ENCODE peak calls at places on chromosomes 2 and 18, in five cellular contexts. V is HCT116, T is foreskin fibroblast, S is left ventricle myocardium inferior, O is endothelial cell. F is an unnamed sample.

GRCh38 chr18:3454365-3455089 is 4.6 kb downstream of the TGIF1 start:
- DNase-seq in V (no peak), T (peak), S (no peak), O (peak), F (no peak)

GRCh38 chr2:71879509-71880184 is 268.0 kb downstream of the CYP26B1 start:
- DNase-seq in V (no peak), T (no peak), S (no peak), O (no peak), F (no peak)

GRCh38 chr2:75113217-75113616 is 86.1 kb downstream of the TACR1 start:
- DNase-seq in V (no peak), T (no peak), S (no peak), O (no peak), F (no peak)

GRCh38 chr2:10497797-10498251 is 49.7 kb upstream of the ODC1 start:
- DNase-seq in V (peak), T (peak), S (peak), O (no peak), F (no peak)

GRCh38 chr2:134927195-134927594 is 8.6 kb downstream of the CCNT2 start:
- DNase-seq in V (no peak), T (peak), S (no peak), O (no peak), F (no peak)

GRCh38 chr2:111617299-111617803 is 266.6 kb downstream of the ANAPC1 start:
- DNase-seq in V (peak), T (peak), S (no peak), O (no peak), F (no peak)

GRCh38 chr2:221429741-221430491 is 142.2 kb downstream of the EPHA4 start:
- DNase-seq in V (no peak), T (peak), S (peak), O (no peak), F (no peak)

GRCh38 chr2:11155326-11156059 is at the start of gene SLC66A3:
- DNase-seq in V (peak), T (peak), S (no peak), O (no peak), F (no peak)

GRCh38 chr2:127080226-127080940 is 26.6 kb downstream of the BIN1 start:
- DNase-seq in V (no peak), T (no peak), S (peak), O (no peak), F (no peak)

GRCh38 chr2:71588497-71588896 is 135.1 kb downstream of the DYSF start:
- DNase-seq in V (no peak), T (no peak), S (no peak), O (no peak), F (no peak)

GRCh38 chr2:73894877-73895276 is 2.1 kb downstream of the ACTG2 start:
- DNase-seq in V (no peak), T (no peak), S (no peak), O (no peak), F (no peak)

GRCh38 chr2:199273043-199273647 is 184.6 kb downstream of the SATB2 start:
- DNase-seq in V (no peak), T (peak), S (no peak), O (no peak), F (no peak)

GRCh38 chr2:44524347-44524926 is 162.7 kb downstream of the CAMKMT start:
- DNase-seq in V (no peak), T (peak), S (no peak), O (no peak), F (no peak)

GRCh38 chr18:45049548-45050307 is 369.0 kb downstream of the SETBP1 start:
- DNase-seq in V (no peak), T (peak), S (no peak), O (no peak), F (no peak)

GRCh38 chr2:139354518-139354917 is 574.3 kb upstream of the NXPH2 start:
- DNase-seq in V (no peak), T (no peak), S (no peak), O (no peak), F (no peak)

GRCh38 chr2:6301426-6301825 is 564.3 kb downstream of the CMPK2 start:
- DNase-seq in V (no peak), T (no peak), S (no peak), O (no peak), F (no peak)

GRCh38 chr2:172282944-172283343 is 144.4 kb upstream of the ITGA6 start:
- DNase-seq in V (no peak), T (peak), S (no peak), O (no peak), F (no peak)

GRCh38 chr18:55779461-55779710 is 191.4 kb upstream of the TCF4 start:
- DNase-seq in V (no peak), T (no peak), S (peak), O (no peak), F (no peak)

GRCh38 chr2:231917280-231918088 is 8.7 kb downstream of the NPPC start:
- DNase-seq in V (no peak), T (no peak), S (peak), O (no peak), F (no peak)

GRCh38 chr18:46148810-46149209 is 44.6 kb downstream of the HAUS1 start:
- DNase-seq in V (no peak), T (peak), S (no peak), O (peak), F (peak)

GRCh38 chr2:133123393-133123792 is 444.9 kb downstream of the NCKAP5 start:
- DNase-seq in V (no peak), T (no peak), S (no peak), O (no peak), F (no peak)

GRCh38 chr18:76232010-76232409 is 263.0 kb downstream of the ZNF516 start:
- DNase-seq in V (no peak), T (no peak), S (no peak), O (no peak), F (no peak)

GRCh38 chr2:236627193-236627592 is 57.6 kb downstream of the ACKR3 start:
- DNase-seq in V (no peak), T (no peak), S (no peak), O (no peak), F (no peak)

GRCh38 chr2:240460781-240461431 is 25.4 kb downstream of the GPC1 start:
- DNase-seq in V (no peak), T (no peak), S (peak), O (no peak), F (peak)
- TF ChIP-seq CTCF in V (no peak), T (no peak), S (no peak), O (no peak), F (peak)

DNA sequence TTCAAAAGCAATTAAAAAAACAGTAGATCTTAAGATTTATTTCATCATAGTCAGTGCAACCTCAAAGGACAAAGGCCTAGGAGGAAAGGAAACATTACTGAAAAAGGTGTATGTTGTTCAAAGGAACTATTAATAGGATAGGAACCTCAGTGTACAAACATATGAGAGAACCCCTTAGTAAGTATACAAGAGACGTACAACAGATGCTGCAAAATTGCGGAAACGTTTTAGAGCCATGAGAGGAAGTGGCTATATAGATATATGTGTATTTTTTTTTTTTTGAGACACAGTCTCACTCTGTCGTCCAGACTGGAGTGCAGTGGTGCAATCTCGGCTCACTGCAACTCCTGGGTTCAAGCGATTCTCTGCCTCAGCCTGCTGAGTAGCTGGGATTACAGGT is 22.2 kb downstream of the PIK3C3 start:
- DNase-seq in V (no peak), T (no peak), S (no peak), O (no peak), F (no peak)
- TF ChIP-seq CTCF in V (no peak), T (no peak), S (no peak), O (no peak), F (no peak)

GRCh38 chr18:52582516-52582915 is 242.5 kb downstream of the DCC start:
- DNase-seq in V (no peak), T (no peak), S (no peak), O (no peak), F (no peak)
- TF ChIP-seq CTCF in V (no peak), T (no peak), S (no peak), O (no peak), F (no peak)

GRCh38 chr18:22324191-22325131 is 93.3 kb downstream of the CTAGE1 start:
- DNase-seq in V (no peak), T (peak), S (peak), O (peak), F (no peak)
- TF ChIP-seq CTCF in V (no peak), T (peak), S (peak), O (peak), F (no peak)

GRCh38 chr2:24883946-24884345 is 36.1 kb downstream of the ADCY3 start:
- DNase-seq in V (no peak), T (peak), S (no peak), O (no peak), F (no peak)

GRCh38 chr2:24881158-24881557 is 38.9 kb downstream of the ADCY3 start:
- DNase-seq in V (no peak), T (peak), S (no peak), O (no peak), F (no peak)

GRCh38 chr2:24878341-24878740 is 41.7 kb downstream of the ADCY3 start:
- DNase-seq in V (no peak), T (peak), S (no peak), O (no peak), F (no peak)

GRCh38 chr2:24885221-24886113 is 34.6 kb downstream of the ADCY3 start:
- DNase-seq in V (no peak), T (no peak), S (no peak), O (no peak), F (peak)

DNA sequence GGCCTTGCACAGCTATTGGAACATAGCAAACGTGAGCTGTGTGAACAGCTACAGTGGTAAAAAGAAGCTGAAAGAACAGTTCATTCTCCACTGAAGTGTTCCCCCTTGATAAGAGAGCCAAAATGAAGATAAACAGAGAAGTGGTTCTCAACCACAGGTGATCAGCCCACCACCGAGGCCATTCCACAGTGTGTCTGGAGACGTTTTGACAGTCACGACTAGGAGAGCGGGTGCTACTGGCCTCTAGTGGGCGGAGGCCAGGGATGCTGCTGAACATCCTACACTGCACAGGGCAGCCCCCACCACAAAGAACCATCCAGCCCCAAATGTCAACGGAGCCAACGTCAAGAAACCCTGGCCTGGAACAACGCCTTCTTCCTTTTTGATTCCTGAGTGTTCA is 38.4 kb downstream of the ADCY3 start:
- DNase-seq in V (no peak), T (no peak), S (no peak), O (no peak), F (no peak)
- TF ChIP-seq CTCF in V (no peak), T (peak), S (no peak), O (no peak), F (no peak)

GRCh38 chr2:119049968-119050657 is 108.1 kb downstream of the MARCO start:
- DNase-seq in V (no peak), T (no peak), S (no peak), O (peak), F (peak)
- TF ChIP-seq CTCF in V (no peak), T (no peak), S (no peak), O (no peak), F (peak)

DNA sequence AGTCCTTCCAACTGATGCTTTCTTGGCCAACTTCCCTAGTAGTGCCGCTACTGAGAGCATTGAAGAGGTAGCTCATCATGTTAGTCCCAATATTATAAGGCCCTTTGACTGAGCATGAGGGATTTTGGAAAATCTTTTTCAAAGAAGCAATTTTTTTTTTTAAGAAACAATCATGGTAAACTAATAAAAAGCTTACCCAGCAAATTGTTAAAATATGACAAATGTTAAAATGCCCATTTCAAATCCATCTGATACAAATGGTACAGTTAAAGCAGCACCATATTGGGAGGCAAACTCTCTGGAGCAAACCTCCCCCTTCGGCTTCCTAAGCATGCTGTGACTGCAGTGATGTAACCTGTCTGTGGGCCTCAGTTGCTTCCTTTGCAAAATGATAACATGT is 135.6 kb downstream of the RTN4 start:
- DNase-seq in V (no peak), T (no peak), S (no peak), O (no peak), F (no peak)
- TF ChIP-seq CTCF in V (no peak), T (no peak), S (no peak), O (no peak), F (no peak)

F was measured in glutamatergic neuron.